ENCODE peak calls at places on chromosomes 3 and 15, in eight cellular contexts. G, W, J, B, N, H, T and Q are unnamed samples.
A peak's percentile ranks its signal among the peaks of the same experiment; 100 is the strongest.

GRCh38 chr3:148203263-148204010 is 494.3 kb upstream of the AGTR1 start:
- DNase-seq in G (peak; percentile 12), W (peak; percentile 24), J (no peak), B (no peak), N (no peak), H (no peak), T (no peak), Q (no peak)

GRCh38 chr3:36877930-36878685 is 66.7 kb downstream of the TRANK1 start:
- DNase-seq in G (no peak), W (no peak), J (no peak), B (no peak), N (no peak), H (no peak), T (no peak), Q (no peak)

GRCh38 chr15:77541421-77542181 is 91.1 kb downstream of the LINGO1 start:
- DNase-seq in G (peak; percentile 11), W (peak; percentile 39), J (no peak), B (no peak), N (peak; percentile 47), H (no peak), T (no peak), Q (no peak)

GRCh38 chr3:100386437-100387064 is 14.3 kb downstream of the TOMM70 start:
- DNase-seq in G (peak; percentile 63), W (no peak), J (no peak), B (no peak), N (no peak), H (no peak), T (no peak), Q (no peak)

GRCh38 chr15:30872341-30872748 is 31.4 kb upstream of the FAN1 start:
- DNase-seq in G (peak; percentile 14), W (no peak), J (no peak), B (no peak), N (no peak), H (no peak), T (no peak), Q (no peak)

GRCh38 chr3:70824785-70825184 is 512.3 kb upstream of the MDFIC2 start:
- DNase-seq in G (peak; percentile 87), W (peak; percentile 62), J (no peak), B (no peak), N (no peak), H (no peak), T (no peak), Q (no peak)

GRCh38 chr15:25933456-25934158 is 70.5 kb upstream of the ATP10A start:
- DNase-seq in G (peak; percentile 27), W (peak; percentile 84), J (peak; percentile 49), B (peak; percentile 62), N (peak; percentile 11), H (peak; percentile 52), T (no peak), Q (peak; percentile 24)

GRCh38 chr15:77168616-77169015 is 97.7 kb upstream of the TSPAN3 start:
- DNase-seq in G (no peak), W (peak; percentile 37), J (no peak), B (no peak), N (no peak), H (no peak), T (no peak), Q (no peak)

GRCh38 chr15:64455951-64456350 is 4.4 kb upstream of the ZNF609 start:
- DNase-seq in G (peak; percentile 42), W (peak; percentile 50), J (peak; percentile 40), B (no peak), N (no peak), H (no peak), T (no peak), Q (no peak)

GRCh38 chr15:74604983-74605809 is 10.4 kb upstream of the CLK3 start:
- DNase-seq in G (no peak), W (no peak), J (no peak), B (no peak), N (no peak), H (no peak), T (no peak), Q (no peak)

GRCh38 chr3:136750922-136751258 is 1.3 kb downstream of the STAG1 start:
- DNase-seq in G (peak; percentile 84), W (peak; percentile 66), J (no peak), B (no peak), N (no peak), H (no peak), T (no peak), Q (no peak)

GRCh38 chr3:55719508-55719907 is 232.4 kb upstream of the WNT5A start:
- DNase-seq in G (no peak), W (no peak), J (no peak), B (no peak), N (no peak), H (no peak), T (no peak), Q (no peak)

GRCh38 chr3:31253782-31254181 is 278.9 kb upstream of the STT3B start:
- DNase-seq in G (peak; percentile 40), W (peak; percentile 9), J (no peak), B (no peak), N (no peak), H (no peak), T (no peak), Q (no peak)

GRCh38 chr3:153595186-153595815 is 433.3 kb downstream of the RAP2B start:
- DNase-seq in G (peak; percentile 47), W (peak; percentile 69), J (no peak), B (no peak), N (no peak), H (no peak), T (no peak), Q (peak; percentile 61)

GRCh38 chr15:93835378-93835777 is 396.0 kb upstream of the MCTP2 start:
- DNase-seq in G (no peak), W (no peak), J (no peak), B (no peak), N (no peak), H (no peak), T (no peak), Q (no peak)

GRCh38 chr3:195139091-195139875 is 131.7 kb downstream of the XXYLT1 start:
- DNase-seq in G (no peak), W (no peak), J (no peak), B (no peak), N (no peak), H (no peak), T (peak; percentile 62), Q (no peak)

GRCh38 chr15:28914046-28914445 is 28.3 kb downstream of the APBA2 start:
- DNase-seq in G (no peak), W (no peak), J (no peak), B (no peak), N (no peak), H (no peak), T (no peak), Q (no peak)